ENCODE peak calls at places on chromosomes 1 and 21, in six cellular contexts. I is A549, T is cardiac fibroblast, D is astrocyte of the spinal cord, B is WTC11, V is RWPE1. J is an unnamed sample.

GRCh38 chr1:179217943-179218507 is 11.5 kb downstream of the ABL2 start:
- DNase-seq in I (no peak), T (peak), D (peak), B (no peak), V (no peak), J (no peak)

GRCh38 chr1:174815036-174815435 is 184.7 kb upstream of the CACYBP start:
- DNase-seq in I (peak), T (peak), D (peak), B (no peak), V (peak), J (no peak)

GRCh38 chr1:226568077-226568831 is 19.7 kb downstream of the STUM start:
- DNase-seq in I (peak), T (peak), D (no peak), B (peak), V (no peak), J (no peak)

GRCh38 chr1:58881471-58881994 is 97.7 kb upstream of the JUN start:
- DNase-seq in I (peak), T (peak), D (peak), B (no peak), V (peak), J (no peak)

GRCh38 chr1:9249534-9250335 is 15.2 kb downstream of the H6PD start:
- DNase-seq in I (peak), T (peak), D (no peak), B (peak), V (no peak), J (peak)

GRCh38 chr1:173900427-173900826 is 16.7 kb downstream of the SERPINC1 start:
- DNase-seq in I (no peak), T (no peak), D (no peak), B (no peak), V (no peak), J (no peak)

GRCh38 chr1:175192630-175193338 is at the start of gene KIAA0040:
- DNase-seq in I (peak), T (peak), D (peak), B (peak), V (peak), J (peak)

GRCh38 chr1:29120955-29121485 is 2.7 kb downstream of the TMEM200B start:
- DNase-seq in I (peak), T (peak), D (peak), B (peak), V (no peak), J (peak)

GRCh38 chr1:154810571-154810970 is 59.5 kb downstream of the KCNN3 start:
- DNase-seq in I (no peak), T (no peak), D (no peak), B (no peak), V (no peak), J (no peak)

DNA sequence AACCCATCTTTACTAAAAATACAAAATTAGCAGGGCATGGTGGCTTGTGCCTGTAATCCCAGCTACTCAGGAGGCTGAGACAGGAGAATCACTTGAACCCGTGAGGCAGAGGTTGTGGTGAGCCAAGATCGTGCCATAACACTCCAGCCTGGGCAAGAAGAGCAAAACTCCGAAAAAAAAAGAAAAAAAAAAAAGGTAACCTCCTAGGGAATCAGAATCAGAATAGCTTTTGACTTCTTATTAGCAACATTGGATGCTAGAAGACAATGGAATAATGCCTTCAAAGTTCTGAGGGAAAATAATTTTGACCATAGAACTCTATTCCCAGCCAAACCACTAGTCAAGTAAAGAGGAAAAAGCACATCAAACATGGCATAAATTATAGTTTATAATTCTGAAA is 60.9 kb downstream of the LMO4 start:
- DNase-seq in I (no peak), T (no peak), D (no peak), B (no peak), V (no peak), J (no peak)
- TF ChIP-seq CTCF in I (no peak), T (no peak), D (no peak), B (no peak), V (no peak), J (no peak)

GRCh38 chr1:215567491-215568286 is 585 bp downstream of the KCTD3 start:
- DNase-seq in I (peak), T (peak), D (peak), B (peak), V (peak), J (peak)
- TF ChIP-seq CTCF in I (no peak), T (no peak), D (no peak), B (no peak), V (no peak), J (no peak)

DNA sequence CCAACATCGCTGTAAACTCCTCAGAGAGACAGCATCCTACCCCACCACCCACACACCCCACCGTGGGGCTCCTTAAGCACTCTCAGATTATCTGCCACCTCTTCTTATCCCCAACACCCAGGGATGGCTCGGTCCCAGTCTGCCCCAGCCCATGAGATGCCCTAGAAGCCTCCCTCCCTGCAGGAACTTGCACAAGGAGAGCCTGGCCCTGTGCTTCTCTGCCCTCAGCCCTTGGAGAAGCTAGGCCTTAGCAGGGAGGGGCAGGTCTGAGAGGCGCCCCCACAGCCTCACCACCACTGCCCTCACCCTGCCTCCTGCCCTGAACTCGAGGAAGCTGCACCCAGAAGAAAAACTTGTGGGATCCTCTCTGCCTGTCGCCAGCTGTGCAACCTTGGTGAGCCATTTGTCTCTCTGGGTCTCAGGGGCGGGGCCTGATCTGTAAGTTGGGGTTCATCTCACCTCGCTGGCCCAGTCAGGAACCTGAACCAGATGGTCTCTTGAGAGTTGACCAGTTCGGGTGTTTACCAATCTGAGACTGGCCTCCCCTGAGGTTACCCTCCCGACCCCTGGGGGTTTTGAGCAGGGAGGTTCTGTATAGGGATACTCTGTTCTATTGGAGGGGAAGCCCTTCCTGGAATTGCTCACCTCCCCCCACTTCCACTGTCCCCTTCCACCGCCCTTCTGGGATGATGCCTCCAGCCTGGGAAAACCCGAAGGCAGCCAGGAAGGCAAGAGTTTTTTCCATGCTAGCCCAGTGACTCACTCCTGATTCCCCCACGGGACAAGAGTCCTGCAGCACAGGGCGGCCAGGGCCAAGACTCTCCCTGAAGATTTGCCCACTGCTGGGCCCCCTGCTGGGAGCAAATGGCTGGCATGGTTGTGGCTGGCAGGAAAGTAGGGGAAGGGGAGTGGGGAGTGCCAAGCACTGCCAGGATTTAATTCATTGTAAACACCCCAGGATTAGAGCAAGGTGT is at the start of gene S100A3:
- DNase-seq in I (peak), T (peak), D (peak), B (no peak), V (peak), J (no peak)
- TF ChIP-seq CTCF in I (peak), T (peak), D (no peak), B (no peak), V (no peak), J (no peak)

GRCh38 chr21:32916522-32917099 is 109.1 kb upstream of the OLIG2 start:
- DNase-seq in I (peak), T (no peak), D (no peak), B (no peak), V (no peak), J (no peak)
- TF ChIP-seq CTCF in I (no peak), T (peak), D (peak), B (no peak), V (no peak), J (peak)

DNA sequence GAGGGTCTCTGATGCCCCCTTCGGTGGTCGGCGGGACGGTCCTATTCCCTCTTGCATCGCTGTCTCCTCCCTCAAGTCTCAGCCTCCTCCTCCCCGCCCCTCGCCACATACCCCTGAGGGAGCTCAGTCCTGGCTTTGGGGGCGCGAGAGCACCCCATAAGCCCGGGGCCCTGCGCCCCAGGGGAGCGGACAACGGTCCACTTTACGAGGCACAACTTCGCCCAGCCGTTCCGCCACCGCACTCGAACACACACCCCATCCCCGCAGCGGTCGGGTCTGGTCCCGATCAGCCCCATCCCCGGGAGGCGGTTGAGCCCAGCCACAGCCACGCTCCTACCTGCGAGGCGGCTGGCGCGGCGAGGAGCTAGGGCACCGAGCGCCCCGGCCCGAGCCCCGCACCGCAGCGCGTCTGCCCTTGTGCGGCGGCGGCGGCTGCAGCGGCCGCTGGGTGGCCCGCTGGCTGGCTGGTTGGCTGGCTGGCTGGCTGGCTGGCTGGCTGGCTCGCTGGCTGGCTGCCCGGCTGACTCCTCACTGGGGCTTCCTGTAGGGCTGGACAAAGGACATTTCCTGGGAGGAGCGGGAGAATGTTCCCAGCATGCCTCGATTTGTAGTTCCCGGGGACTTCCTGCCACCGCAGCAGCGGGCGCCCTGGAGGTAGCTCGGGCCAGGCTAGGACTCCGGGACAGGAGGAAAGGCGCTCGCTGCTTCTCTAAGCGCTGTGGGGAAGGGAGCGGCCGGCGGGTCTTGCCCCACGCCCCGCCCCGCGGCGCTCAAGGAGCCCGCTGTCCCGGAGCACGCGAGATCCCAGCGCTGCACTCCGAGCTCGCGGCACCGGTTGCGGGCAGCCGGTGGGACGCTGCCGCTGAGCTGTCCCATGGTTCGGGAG is at the start of gene ZNF697:
- DNase-seq in I (peak), T (peak), D (peak), B (peak), V (peak), J (peak)
- TF ChIP-seq CTCF in I (no peak), T (peak), D (peak), B (peak), V (peak), J (peak)

GRCh38 chr1:6489799-6490180 is 1.7 kb downstream of the PLEKHG5 start:
- DNase-seq in I (peak), T (peak), D (peak), B (peak), V (peak), J (peak)
- TF ChIP-seq CTCF in I (peak), T (peak), D (peak), B (peak), V (peak), J (peak)

GRCh38 chr1:160942926-160943325 is 11.7 kb downstream of the ITLN2 start:
- DNase-seq in I (peak), T (peak), D (no peak), B (no peak), V (peak), J (no peak)
- TF ChIP-seq CTCF in I (peak), T (peak), D (no peak), B (no peak), V (peak), J (no peak)

GRCh38 chr1:19643113-19643512 is 998 bp upstream of the NBL1 start:
- DNase-seq in I (peak), T (no peak), D (peak), B (no peak), V (peak), J (no peak)
- TF ChIP-seq CTCF in I (peak), T (peak), D (no peak), B (no peak), V (peak), J (no peak)

GRCh38 chr1:11942280-11942679 is 7.8 kb downstream of the PLOD1 start:
- DNase-seq in I (no peak), T (no peak), D (no peak), B (no peak), V (no peak), J (no peak)
- TF ChIP-seq CTCF in I (no peak), T (no peak), D (no peak), B (no peak), V (no peak), J (no peak)